ENCODE peak calls at places on chromosomes 7 and 10, in five cellular contexts. O is PC-3, M is SK-N-SH, S is neural progenitor cell, H is HCT116. P is an unnamed sample.

GRCh38 chr7:51279391-51280023 is 37.1 kb downstream of the COBL start:
- DNase-seq in O (no peak), M (no peak), S (no peak), H (no peak), P (no peak)

GRCh38 chr7:45241339-45242109 is 83.9 kb downstream of the RAMP3 start:
- DNase-seq in O (peak), M (no peak), S (no peak), H (no peak), P (no peak)

GRCh38 chr10:112370424-112370819 is 3.5 kb upstream of the ACSL5 start:
- DNase-seq in O (no peak), M (no peak), S (no peak), H (no peak), P (no peak)

GRCh38 chr7:30886608-30887011 is 25.0 kb upstream of the AQP1 start:
- DNase-seq in O (no peak), M (peak), S (no peak), H (no peak), P (no peak)

GRCh38 chr10:100100651-100101525 is 19.2 kb upstream of the CPN1 start:
- DNase-seq in O (peak), M (no peak), S (peak), H (peak), P (peak)

GRCh38 chr10:93378039-93378438 is 104.1 kb downstream of the MYOF start:
- DNase-seq in O (no peak), M (no peak), S (no peak), H (no peak), P (no peak)

GRCh38 chr10:32163076-32163773 is 107.0 kb upstream of the KIF5B start:
- DNase-seq in O (no peak), M (no peak), S (no peak), H (no peak), P (no peak)

GRCh38 chr7:158386866-158387820 is 200.5 kb downstream of the PTPRN2 start:
- DNase-seq in O (no peak), M (no peak), S (no peak), H (no peak), P (no peak)

GRCh38 chr10:132743925-132744490 is 41.9 kb downstream of the NKX6-2 start:
- DNase-seq in O (no peak), M (no peak), S (no peak), H (no peak), P (no peak)

GRCh38 chr7:121798076-121798475 is 74.9 kb upstream of the PTPRZ1 start:
- DNase-seq in O (no peak), M (no peak), S (peak), H (no peak), P (no peak)

GRCh38 chr10:50605280-50606270 is 18.2 kb downstream of the SGMS1 start:
- DNase-seq in O (peak), M (no peak), S (no peak), H (no peak), P (no peak)

GRCh38 chr10:133375357-133376115 is 2.4 kb upstream of the ECHS1 start:
- DNase-seq in O (no peak), M (no peak), S (no peak), H (no peak), P (no peak)

GRCh38 chr10:98351831-98352402 is 63.1 kb downstream of the PYROXD2 start:
- DNase-seq in O (no peak), M (no peak), S (no peak), H (no peak), P (no peak)

GRCh38 chr7:30931927-30932540 is 20.4 kb downstream of the AQP1 start:
- DNase-seq in O (no peak), M (peak), S (no peak), H (no peak), P (no peak)

GRCh38 chr10:117441366-117441765 is 66.1 kb upstream of the PDZD8 start:
- DNase-seq in O (no peak), M (no peak), S (no peak), H (no peak), P (no peak)

GRCh38 chr7:183496-183895 is 8.9 kb upstream of the FAM20C start:
- DNase-seq in O (no peak), M (no peak), S (no peak), H (no peak), P (no peak)

GRCh38 chr7:32218741-32219283 is 148.6 kb upstream of the PDE1C start:
- DNase-seq in O (no peak), M (no peak), S (no peak), H (no peak), P (no peak)

GRCh38 chr7:123994449-123994848 is 38.4 kb downstream of the TMEM229A start:
- DNase-seq in O (no peak), M (no peak), S (peak), H (no peak), P (no peak)

GRCh38 chr10:26367771-26368170 is 70.4 kb upstream of the APBB1IP start:
- DNase-seq in O (peak), M (no peak), S (peak), H (no peak), P (peak)

GRCh38 chr10:31759124-31759798 is 169.4 kb downstream of the ARHGAP12 start:
- DNase-seq in O (no peak), M (peak), S (peak), H (peak), P (no peak)

GRCh38 chr7:53744361-53744760 is 708.9 kb downstream of the POM121L12 start:
- DNase-seq in O (no peak), M (no peak), S (no peak), H (no peak), P (no peak)

GRCh38 chr10:16923309-16923708 is 106.1 kb upstream of the RSU1 start:
- DNase-seq in O (no peak), M (no peak), S (no peak), H (no peak), P (no peak)

GRCh38 chr10:128324058-128324457 is 197.8 kb upstream of the MKI67 start:
- DNase-seq in O (no peak), M (no peak), S (peak), H (no peak), P (no peak)

GRCh38 chr10:20007426-20007825 is 191.2 kb downstream of the PLXDC2 start:
- DNase-seq in O (peak), M (no peak), S (no peak), H (no peak), P (no peak)

GRCh38 chr10:11439523-11440053 is 171.9 kb downstream of the USP6NL start:
- DNase-seq in O (no peak), M (no peak), S (no peak), H (no peak), P (no peak)

GRCh38 chr7:69105092-69105491 is 493.2 kb upstream of the AUTS2 start:
- DNase-seq in O (peak), M (no peak), S (no peak), H (no peak), P (no peak)

GRCh38 chr7:4607321-4607729 is 74.8 kb upstream of the FOXK1 start:
- DNase-seq in O (no peak), M (peak), S (peak), H (no peak), P (no peak)

GRCh38 chr10:126569513-126570447 is 100.7 kb downstream of the C10orf90 start:
- DNase-seq in O (peak), M (no peak), S (no peak), H (no peak), P (no peak)

GRCh38 chr10:123868058-123868995 is 23.3 kb downstream of the CPXM2 start:
- DNase-seq in O (no peak), M (no peak), S (no peak), H (no peak), P (no peak)

GRCh38 chr10:52750629-52751028 is 22.0 kb downstream of the MBL2 start:
- DNase-seq in O (no peak), M (no peak), S (no peak), H (no peak), P (no peak)

GRCh38 chr7:157004050-157004838 is 6.2 kb downstream of the MNX1 start:
- DNase-seq in O (no peak), M (peak), S (peak), H (no peak), P (no peak)

GRCh38 chr7:150357771-150358427 is 10.7 kb upstream of the REPIN1 start:
- DNase-seq in O (no peak), M (no peak), S (peak), H (no peak), P (no peak)

DNA sequence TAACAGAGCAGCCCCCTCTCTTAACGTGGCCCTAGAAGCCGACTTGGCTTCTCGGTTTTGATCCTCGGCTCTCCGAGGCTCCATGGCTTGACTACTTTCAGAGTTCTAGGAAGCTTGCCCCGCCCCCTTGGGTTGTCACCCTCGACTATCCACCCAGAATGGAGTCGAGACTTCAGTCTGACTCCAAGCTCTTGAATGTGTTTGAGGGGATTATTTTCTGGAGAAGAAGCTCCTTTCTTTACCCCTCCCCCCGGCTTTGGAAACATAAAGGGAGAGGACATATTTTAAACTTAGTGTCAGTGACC is 470 bp downstream of the SEC24C start:
- DNase-seq in O (peak), M (peak), S (peak), H (no peak), P (peak)
- TF ChIP-seq EZH2phosphoT487 in O (no peak), M (no peak), S (no peak), H (no peak), P (no peak)

GRCh38 chr7:129078455-129078854 is 23.5 kb upstream of the TNPO3 start:
- DNase-seq in O (no peak), M (no peak), S (no peak), H (no peak), P (no peak)

GRCh38 chr7:129085148-129085547 is 30.2 kb upstream of the TNPO3 start:
- DNase-seq in O (no peak), M (no peak), S (no peak), H (no peak), P (no peak)

GRCh38 chr7:129083525-129083924 is 28.6 kb upstream of the TNPO3 start:
- DNase-seq in O (no peak), M (no peak), S (no peak), H (no peak), P (no peak)
- TF ChIP-seq EZH2phosphoT487 in O (no peak), M (no peak), S (no peak), H (no peak), P (no peak)

GRCh38 chr10:77393411-77393810 is 244.2 kb downstream of the KCNMA1 start:
- DNase-seq in O (no peak), M (no peak), S (no peak), H (no peak), P (no peak)

GRCh38 chr10:77392236-77392721 is 245.3 kb downstream of the KCNMA1 start:
- DNase-seq in O (no peak), M (no peak), S (no peak), H (no peak), P (no peak)

GRCh38 chr10:77393821-77394501 is 243.6 kb downstream of the KCNMA1 start:
- DNase-seq in O (no peak), M (no peak), S (no peak), H (no peak), P (no peak)

GRCh38 chr10:77391605-77392235 is 245.9 kb downstream of the KCNMA1 start:
- DNase-seq in O (peak), M (peak), S (peak), H (peak), P (peak)

DNA sequence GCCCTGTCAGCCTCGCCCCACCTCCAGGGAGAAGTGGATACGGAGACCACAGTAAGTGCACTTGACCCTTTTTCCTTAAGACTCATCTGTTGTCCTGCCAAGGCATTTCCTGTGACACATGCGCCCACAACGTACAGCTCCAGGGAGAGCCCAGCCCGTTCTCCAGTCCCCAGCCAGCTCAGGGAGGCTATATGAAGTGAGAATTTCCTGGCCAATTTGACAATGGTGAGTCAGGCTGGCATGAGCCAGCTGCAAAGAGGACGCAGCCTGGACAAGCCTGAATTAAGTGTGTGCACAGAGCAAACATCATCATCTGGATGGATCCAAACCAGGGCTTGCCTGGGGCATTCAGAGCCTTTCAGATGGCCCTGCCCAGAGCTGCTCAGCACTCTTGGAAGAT is 244.8 kb downstream of the KCNMA1 start:
- DNase-seq in O (peak), M (no peak), S (no peak), H (peak), P (no peak)
- TF ChIP-seq EZH2phosphoT487 in O (no peak), M (no peak), S (no peak), H (no peak), P (no peak)

GRCh38 chr7:34013421-34013820 is 108.1 kb downstream of the BMPER start:
- DNase-seq in O (no peak), M (no peak), S (no peak), H (no peak), P (no peak)
- TF ChIP-seq EZH2phosphoT487 in O (no peak), M (no peak), S (no peak), H (no peak), P (no peak)

P was measured in OCI-LY7.